ENCODE peak calls at places on chromosome 4, in ten cellular contexts. One of them, this sample, is unnamed.

GRCh38 chr4:14792702-14793227 is 209.5 kb upstream of the CPEB2 start:
- DNase-seq in mesenchymal stem cell: no peak
- DNase-seq in naive B cell: no peak
- DNase-seq in bronchial epithelial cell: peak
- DNase-seq in foreskin fibroblast: no peak
- DNase-seq in lower lobe of right lung: no peak
- DNase-seq in NCI-H2171: no peak
- DNase-seq in cardiac muscle cell: no peak
- DNase-seq in upper lobe of right lung: no peak
- DNase-seq in stimulated activated CD4-positive, alpha-beta T cell treated with anti-CD3 and anti-CD28 coated beads, TNF-alpha, amount 100 ng/mL, for 48 hours: no peak
- DNase-seq in this sample: peak

GRCh38 chr4:146311238-146311970 is 97.1 kb downstream of the REELD1 start:
- DNase-seq in naive B cell: no peak
- DNase-seq in mesenchymal stem cell: no peak
- DNase-seq in stimulated activated CD4-positive, alpha-beta T cell treated with anti-CD3 and anti-CD28 coated beads, TNF-alpha, amount 100 ng/mL, for 48 hours: no peak
- DNase-seq in foreskin fibroblast: no peak
- DNase-seq in NCI-H2171: no peak
- DNase-seq in bronchial epithelial cell: no peak
- DNase-seq in upper lobe of right lung: no peak
- DNase-seq in cardiac muscle cell: no peak
- DNase-seq in lower lobe of right lung: no peak
- DNase-seq in this sample: no peak

GRCh38 chr4:121112530-121112929 is 40.2 kb upstream of the NDNF start:
- DNase-seq in foreskin fibroblast: no peak
- DNase-seq in cardiac muscle cell: no peak
- DNase-seq in naive B cell: no peak
- DNase-seq in lower lobe of right lung: no peak
- DNase-seq in mesenchymal stem cell: no peak
- DNase-seq in NCI-H2171: no peak
- DNase-seq in upper lobe of right lung: no peak
- DNase-seq in bronchial epithelial cell: peak
- DNase-seq in stimulated activated CD4-positive, alpha-beta T cell treated with anti-CD3 and anti-CD28 coated beads, TNF-alpha, amount 100 ng/mL, for 48 hours: no peak
- DNase-seq in this sample: no peak

GRCh38 chr4:38468491-38468890 is 195.5 kb upstream of the KLF3 start:
- DNase-seq in bronchial epithelial cell: no peak
- DNase-seq in stimulated activated CD4-positive, alpha-beta T cell treated with anti-CD3 and anti-CD28 coated beads, TNF-alpha, amount 100 ng/mL, for 48 hours: no peak
- DNase-seq in cardiac muscle cell: no peak
- DNase-seq in NCI-H2171: no peak
- DNase-seq in lower lobe of right lung: no peak
- DNase-seq in foreskin fibroblast: no peak
- DNase-seq in mesenchymal stem cell: no peak
- DNase-seq in upper lobe of right lung: no peak
- DNase-seq in naive B cell: no peak
- DNase-seq in this sample: no peak

GRCh38 chr4:37803348-37803973 is 23.0 kb upstream of the PGM2 start:
- DNase-seq in stimulated activated CD4-positive, alpha-beta T cell treated with anti-CD3 and anti-CD28 coated beads, TNF-alpha, amount 100 ng/mL, for 48 hours: no peak
- DNase-seq in lower lobe of right lung: no peak
- DNase-seq in mesenchymal stem cell: peak
- DNase-seq in cardiac muscle cell: peak
- DNase-seq in upper lobe of right lung: no peak
- DNase-seq in bronchial epithelial cell: peak
- DNase-seq in NCI-H2171: peak
- DNase-seq in foreskin fibroblast: peak
- DNase-seq in naive B cell: peak
- DNase-seq in this sample: peak

GRCh38 chr4:87805971-87806370 is 6.6 kb downstream of the IBSP start:
- DNase-seq in NCI-H2171: no peak
- DNase-seq in cardiac muscle cell: peak
- DNase-seq in foreskin fibroblast: peak
- DNase-seq in naive B cell: no peak
- DNase-seq in stimulated activated CD4-positive, alpha-beta T cell treated with anti-CD3 and anti-CD28 coated beads, TNF-alpha, amount 100 ng/mL, for 48 hours: no peak
- DNase-seq in mesenchymal stem cell: peak
- DNase-seq in upper lobe of right lung: no peak
- DNase-seq in bronchial epithelial cell: peak
- DNase-seq in lower lobe of right lung: no peak
- DNase-seq in this sample: peak

GRCh38 chr4:150173854-150174398 is 95.7 kb downstream of the DCLK2 start:
- DNase-seq in bronchial epithelial cell: no peak
- DNase-seq in lower lobe of right lung: no peak
- DNase-seq in naive B cell: no peak
- DNase-seq in upper lobe of right lung: no peak
- DNase-seq in mesenchymal stem cell: no peak
- DNase-seq in cardiac muscle cell: peak
- DNase-seq in foreskin fibroblast: no peak
- DNase-seq in NCI-H2171: no peak
- DNase-seq in stimulated activated CD4-positive, alpha-beta T cell treated with anti-CD3 and anti-CD28 coated beads, TNF-alpha, amount 100 ng/mL, for 48 hours: no peak
- DNase-seq in this sample: no peak

GRCh38 chr4:157576671-157577070 is 356.1 kb downstream of the GRIA2 start:
- DNase-seq in bronchial epithelial cell: no peak
- DNase-seq in foreskin fibroblast: no peak
- DNase-seq in cardiac muscle cell: no peak
- DNase-seq in lower lobe of right lung: no peak
- DNase-seq in NCI-H2171: no peak
- DNase-seq in naive B cell: no peak
- DNase-seq in upper lobe of right lung: no peak
- DNase-seq in stimulated activated CD4-positive, alpha-beta T cell treated with anti-CD3 and anti-CD28 coated beads, TNF-alpha, amount 100 ng/mL, for 48 hours: no peak
- DNase-seq in mesenchymal stem cell: no peak
- DNase-seq in this sample: no peak

GRCh38 chr4:138645289-138645688 is 370.3 kb upstream of the NOCT start:
- DNase-seq in lower lobe of right lung: no peak
- DNase-seq in foreskin fibroblast: no peak
- DNase-seq in mesenchymal stem cell: peak
- DNase-seq in bronchial epithelial cell: peak
- DNase-seq in naive B cell: no peak
- DNase-seq in stimulated activated CD4-positive, alpha-beta T cell treated with anti-CD3 and anti-CD28 coated beads, TNF-alpha, amount 100 ng/mL, for 48 hours: no peak
- DNase-seq in NCI-H2171: no peak
- DNase-seq in upper lobe of right lung: no peak
- DNase-seq in cardiac muscle cell: no peak
- DNase-seq in this sample: peak

GRCh38 chr4:30863031-30863430 is 142.9 kb downstream of the PCDH7 start:
- DNase-seq in upper lobe of right lung: no peak
- DNase-seq in bronchial epithelial cell: peak
- DNase-seq in foreskin fibroblast: no peak
- DNase-seq in mesenchymal stem cell: no peak
- DNase-seq in NCI-H2171: no peak
- DNase-seq in lower lobe of right lung: no peak
- DNase-seq in naive B cell: no peak
- DNase-seq in cardiac muscle cell: peak
- DNase-seq in stimulated activated CD4-positive, alpha-beta T cell treated with anti-CD3 and anti-CD28 coated beads, TNF-alpha, amount 100 ng/mL, for 48 hours: no peak
- DNase-seq in this sample: peak

GRCh38 chr4:90543419-90544170 is 416.4 kb downstream of the CCSER1 start:
- DNase-seq in NCI-H2171: no peak
- DNase-seq in foreskin fibroblast: no peak
- DNase-seq in cardiac muscle cell: no peak
- DNase-seq in upper lobe of right lung: no peak
- DNase-seq in naive B cell: no peak
- DNase-seq in mesenchymal stem cell: no peak
- DNase-seq in stimulated activated CD4-positive, alpha-beta T cell treated with anti-CD3 and anti-CD28 coated beads, TNF-alpha, amount 100 ng/mL, for 48 hours: no peak
- DNase-seq in bronchial epithelial cell: no peak
- DNase-seq in lower lobe of right lung: no peak
- DNase-seq in this sample: no peak

GRCh38 chr4:81351653-81352455 is 119.9 kb downstream of the RASGEF1B start:
- DNase-seq in NCI-H2171: peak
- DNase-seq in mesenchymal stem cell: peak
- DNase-seq in bronchial epithelial cell: peak
- DNase-seq in naive B cell: peak
- DNase-seq in foreskin fibroblast: peak
- DNase-seq in lower lobe of right lung: peak
- DNase-seq in stimulated activated CD4-positive, alpha-beta T cell treated with anti-CD3 and anti-CD28 coated beads, TNF-alpha, amount 100 ng/mL, for 48 hours: peak
- DNase-seq in cardiac muscle cell: peak
- DNase-seq in upper lobe of right lung: peak
- DNase-seq in this sample: peak

GRCh38 chr4:68494688-68495087 is 47.4 kb downstream of the TMPRSS11E start:
- DNase-seq in lower lobe of right lung: no peak
- DNase-seq in stimulated activated CD4-positive, alpha-beta T cell treated with anti-CD3 and anti-CD28 coated beads, TNF-alpha, amount 100 ng/mL, for 48 hours: no peak
- DNase-seq in foreskin fibroblast: no peak
- DNase-seq in NCI-H2171: no peak
- DNase-seq in bronchial epithelial cell: no peak
- DNase-seq in mesenchymal stem cell: no peak
- DNase-seq in upper lobe of right lung: no peak
- DNase-seq in cardiac muscle cell: no peak
- DNase-seq in naive B cell: no peak
- DNase-seq in this sample: no peak

GRCh38 chr4:24850669-24851068 is 55.3 kb downstream of the SOD3 start:
- DNase-seq in upper lobe of right lung: no peak
- DNase-seq in NCI-H2171: no peak
- DNase-seq in mesenchymal stem cell: peak
- DNase-seq in stimulated activated CD4-positive, alpha-beta T cell treated with anti-CD3 and anti-CD28 coated beads, TNF-alpha, amount 100 ng/mL, for 48 hours: no peak
- DNase-seq in naive B cell: no peak
- DNase-seq in bronchial epithelial cell: peak
- DNase-seq in foreskin fibroblast: peak
- DNase-seq in lower lobe of right lung: no peak
- DNase-seq in cardiac muscle cell: peak
- DNase-seq in this sample: peak

GRCh38 chr4:6538586-6538985 is 36.4 kb upstream of the MAN2B2 start:
- DNase-seq in lower lobe of right lung: no peak
- DNase-seq in stimulated activated CD4-positive, alpha-beta T cell treated with anti-CD3 and anti-CD28 coated beads, TNF-alpha, amount 100 ng/mL, for 48 hours: no peak
- DNase-seq in NCI-H2171: peak
- DNase-seq in naive B cell: no peak
- DNase-seq in mesenchymal stem cell: no peak
- DNase-seq in cardiac muscle cell: no peak
- DNase-seq in upper lobe of right lung: no peak
- DNase-seq in bronchial epithelial cell: no peak
- DNase-seq in foreskin fibroblast: no peak
- DNase-seq in this sample: no peak

GRCh38 chr4:185036842-185037241 is 18.6 kb downstream of the HELT start:
- DNase-seq in upper lobe of right lung: no peak
- DNase-seq in cardiac muscle cell: no peak
- DNase-seq in bronchial epithelial cell: no peak
- DNase-seq in foreskin fibroblast: no peak
- DNase-seq in mesenchymal stem cell: no peak
- DNase-seq in stimulated activated CD4-positive, alpha-beta T cell treated with anti-CD3 and anti-CD28 coated beads, TNF-alpha, amount 100 ng/mL, for 48 hours: no peak
- DNase-seq in NCI-H2171: no peak
- DNase-seq in lower lobe of right lung: no peak
- DNase-seq in naive B cell: no peak
- DNase-seq in this sample: no peak

GRCh38 chr4:76108467-76109181 is 34.1 kb downstream of the ART3 start:
- DNase-seq in NCI-H2171: no peak
- DNase-seq in cardiac muscle cell: peak
- DNase-seq in foreskin fibroblast: no peak
- DNase-seq in lower lobe of right lung: no peak
- DNase-seq in bronchial epithelial cell: peak
- DNase-seq in naive B cell: no peak
- DNase-seq in stimulated activated CD4-positive, alpha-beta T cell treated with anti-CD3 and anti-CD28 coated beads, TNF-alpha, amount 100 ng/mL, for 48 hours: no peak
- DNase-seq in mesenchymal stem cell: peak
- DNase-seq in upper lobe of right lung: no peak
- DNase-seq in this sample: peak

GRCh38 chr4:77167173-77167572 is 10.2 kb downstream of the CCNG2 start:
- DNase-seq in NCI-H2171: no peak
- DNase-seq in upper lobe of right lung: no peak
- DNase-seq in naive B cell: no peak
- DNase-seq in mesenchymal stem cell: no peak
- DNase-seq in foreskin fibroblast: no peak
- DNase-seq in stimulated activated CD4-positive, alpha-beta T cell treated with anti-CD3 and anti-CD28 coated beads, TNF-alpha, amount 100 ng/mL, for 48 hours: no peak
- DNase-seq in cardiac muscle cell: no peak
- DNase-seq in bronchial epithelial cell: no peak
- DNase-seq in lower lobe of right lung: no peak
- DNase-seq in this sample: no peak

This sample was measured in PC-3.